ENCODE peak calls at places on chromosomes 16 and 17, in five cellular contexts. C is ecto neural progenitor cell; D is heart left ventricle; J is stimulated activated CD4-positive, alpha-beta T cell treated with anti-CD3 and anti-CD28 coated beads, Interleukin-15, amount 100 ng/mL, for 24 hours; Y is cardiac fibroblast. L is an unnamed sample.

GRCh38 chr16:5709889-5710288 is 612.3 kb upstream of the EEF2KMT start:
- DNase-seq in Y (peak), J (no peak), C (peak), D (no peak), L (peak)

GRCh38 chr16:81821422-81822128 is 42.5 kb downstream of the PLCG2 start:
- DNase-seq in C (no peak), J (no peak), Y (no peak), D (no peak), L (no peak)

GRCh38 chr17:56896217-56896967 is 17.5 kb downstream of the TRIM25 start:
- DNase-seq in D (no peak), Y (no peak), C (no peak), J (no peak), L (no peak)

GRCh38 chr17:39979865-39980401 is 674 bp upstream of the PSMD3 start:
- DNase-seq in J (peak), Y (no peak), C (no peak), D (no peak), L (no peak)

GRCh38 chr17:17698869-17699351 is 17.7 kb downstream of the RAI1 start:
- DNase-seq in Y (no peak), C (no peak), D (no peak), J (no peak), L (peak)

GRCh38 chr17:18368948-18369347 is 5.6 kb upstream of the SHMT1 start:
- DNase-seq in C (peak), D (no peak), J (no peak), Y (no peak), L (no peak)

GRCh38 chr17:29671661-29672060 is 48.9 kb upstream of the CORO6 start:
- DNase-seq in D (no peak), Y (no peak), C (no peak), J (no peak), L (no peak)

GRCh38 chr17:74598346-74599022 is 6.4 kb upstream of the CD300LD start:
- DNase-seq in Y (no peak), C (no peak), J (no peak), D (no peak), L (no peak)

GRCh38 chr17:38725066-38725465 is 5.1 kb upstream of the CISD3 start:
- DNase-seq in J (no peak), Y (no peak), D (no peak), C (no peak), L (no peak)

GRCh38 chr17:68029512-68030215 is 5.9 kb upstream of the KPNA2 start:
- DNase-seq in C (no peak), J (no peak), D (no peak), Y (peak), L (no peak)

GRCh38 chr17:47844814-47845453 is 3.9 kb upstream of the SCRN2 start:
- DNase-seq in J (no peak), D (no peak), Y (peak), C (no peak), L (peak)

GRCh38 chr16:24700549-24701392 is 28.7 kb upstream of the TNRC6A start:
- DNase-seq in J (no peak), D (peak), C (no peak), Y (peak), L (peak)

GRCh38 chr16:10878328-10878643 is 1.3 kb downstream of the CIITA start:
- DNase-seq in D (no peak), J (no peak), C (no peak), Y (no peak), L (no peak)

GRCh38 chr16:3058173-3059030 is 7.0 kb upstream of the IL32 start:
- DNase-seq in C (no peak), J (peak), Y (peak), D (no peak), L (peak)

GRCh38 chr16:72985148-72985882 is 62.6 kb downstream of the ZFHX3 start:
- DNase-seq in D (peak), Y (peak), C (no peak), J (no peak), L (no peak)

GRCh38 chr17:5861246-5861645 is 208.9 kb upstream of the WSCD1 start:
- DNase-seq in C (no peak), J (no peak), D (no peak), Y (no peak), L (no peak)

GRCh38 chr17:45745843-45746494 is 38.2 kb upstream of the CRHR1 start:
- DNase-seq in D (no peak), Y (no peak), J (no peak), C (no peak), L (no peak)

GRCh38 chr16:52812945-52813556 is 239.6 kb downstream of the CHD9NB start:
- DNase-seq in Y (peak), D (no peak), C (no peak), J (no peak), L (peak)

GRCh38 chr16:14331020-14331419 is 259.9 kb downstream of the MRTFB start:
- DNase-seq in C (no peak), Y (no peak), J (no peak), D (no peak), L (no peak)

L was measured in dermis blood vessel endothelial cell.